ENCODE peak calls at places on chromosome 17, in six cellular contexts. One of them, this sample, is unnamed.

GRCh38 chr17:21213491-21214014 is 408 bp downstream of the TMEM11 start:
- DNase-seq in stomach: peak; percentile 47
- DNase-seq in fibroblast of lung: no peak
- DNase-seq in colonic mucosa: no peak
- DNase-seq in OCI-LY7: peak; percentile 46
- DNase-seq in esophagus squamous epithelium: no peak
- DNase-seq in this sample: no peak

GRCh38 chr17:34443832-34444469 is 80.9 kb upstream of the CCL1 start:
- DNase-seq in esophagus squamous epithelium: no peak
- DNase-seq in OCI-LY7: peak; percentile 11
- DNase-seq in stomach: no peak
- DNase-seq in colonic mucosa: no peak
- DNase-seq in fibroblast of lung: no peak
- DNase-seq in this sample: peak; percentile 14

GRCh38 chr17:17591408-17592265 is at the start of gene PEMT:
- DNase-seq in OCI-LY7: peak; percentile 98
- DNase-seq in esophagus squamous epithelium: peak; percentile 91
- DNase-seq in fibroblast of lung: peak; percentile 99
- DNase-seq in colonic mucosa: peak; percentile 93
- DNase-seq in stomach: peak; percentile 97
- DNase-seq in this sample: peak; percentile 94

GRCh38 chr17:34638526-34639260 is 59.3 kb downstream of the TMEM132E start:
- DNase-seq in stomach: no peak
- DNase-seq in colonic mucosa: no peak
- DNase-seq in fibroblast of lung: no peak
- DNase-seq in OCI-LY7: no peak
- DNase-seq in esophagus squamous epithelium: no peak
- DNase-seq in this sample: no peak

GRCh38 chr17:9859781-9860180 is 34.1 kb downstream of the GLP2R start:
- DNase-seq in colonic mucosa: no peak
- DNase-seq in esophagus squamous epithelium: no peak
- DNase-seq in fibroblast of lung: no peak
- DNase-seq in stomach: no peak
- DNase-seq in OCI-LY7: no peak
- DNase-seq in this sample: no peak

GRCh38 chr17:70552230-70552981 is 383.1 kb downstream of the KCNJ2 start:
- DNase-seq in stomach: no peak
- DNase-seq in colonic mucosa: no peak
- DNase-seq in esophagus squamous epithelium: no peak
- DNase-seq in OCI-LY7: peak; percentile 69
- DNase-seq in fibroblast of lung: peak; percentile 76
- DNase-seq in this sample: peak; percentile 18

GRCh38 chr17:78977992-78978973 is 1.4 kb downstream of the LGALS3BP start:
- DNase-seq in colonic mucosa: no peak
- DNase-seq in OCI-LY7: no peak
- DNase-seq in stomach: peak; percentile 44
- DNase-seq in esophagus squamous epithelium: no peak
- DNase-seq in fibroblast of lung: no peak
- DNase-seq in this sample: no peak

GRCh38 chr17:17732892-17733670 is 51.8 kb downstream of the RAI1 start:
- DNase-seq in fibroblast of lung: no peak
- DNase-seq in OCI-LY7: no peak
- DNase-seq in stomach: peak; percentile 57
- DNase-seq in colonic mucosa: no peak
- DNase-seq in esophagus squamous epithelium: no peak
- DNase-seq in this sample: no peak

GRCh38 chr17:15398736-15399331 is 57.4 kb upstream of the TEKT3 start:
- DNase-seq in stomach: no peak
- DNase-seq in fibroblast of lung: peak; percentile 19
- DNase-seq in colonic mucosa: no peak
- DNase-seq in OCI-LY7: no peak
- DNase-seq in esophagus squamous epithelium: no peak
- DNase-seq in this sample: no peak

GRCh38 chr17:17225901-17226300 is 11.1 kb downstream of the FLCN start:
- DNase-seq in colonic mucosa: no peak
- DNase-seq in esophagus squamous epithelium: no peak
- DNase-seq in stomach: no peak
- DNase-seq in OCI-LY7: no peak
- DNase-seq in fibroblast of lung: no peak
- DNase-seq in this sample: no peak

GRCh38 chr17:73744411-73744810 is 100.2 kb upstream of the SDK2 start:
- DNase-seq in OCI-LY7: no peak
- DNase-seq in fibroblast of lung: no peak
- DNase-seq in colonic mucosa: no peak
- DNase-seq in stomach: no peak
- DNase-seq in esophagus squamous epithelium: no peak
- DNase-seq in this sample: no peak

GRCh38 chr17:40953876-40954275 is 12.9 kb downstream of the KRT39 start:
- DNase-seq in esophagus squamous epithelium: no peak
- DNase-seq in fibroblast of lung: peak; percentile 12
- DNase-seq in colonic mucosa: no peak
- DNase-seq in stomach: no peak
- DNase-seq in OCI-LY7: no peak
- DNase-seq in this sample: peak; percentile 85

GRCh38 chr17:44097110-44097810 is 26.2 kb downstream of the HDAC5 start:
- DNase-seq in fibroblast of lung: peak; percentile 66
- DNase-seq in esophagus squamous epithelium: no peak
- DNase-seq in stomach: peak; percentile 57
- DNase-seq in colonic mucosa: no peak
- DNase-seq in OCI-LY7: no peak
- DNase-seq in this sample: no peak

GRCh38 chr17:2705888-2706795 is 5.4 kb downstream of the CLUH start:
- DNase-seq in stomach: no peak
- DNase-seq in OCI-LY7: no peak
- DNase-seq in esophagus squamous epithelium: no peak
- DNase-seq in fibroblast of lung: no peak
- DNase-seq in colonic mucosa: no peak
- DNase-seq in this sample: no peak

GRCh38 chr17:42101513-42102292 is 3.4 kb upstream of the ZNF385C start:
- DNase-seq in OCI-LY7: peak; percentile 68
- DNase-seq in fibroblast of lung: peak; percentile 60
- DNase-seq in stomach: peak; percentile 71
- DNase-seq in esophagus squamous epithelium: no peak
- DNase-seq in colonic mucosa: peak; percentile 82
- DNase-seq in this sample: peak; percentile 61

GRCh38 chr17:80847506-80848230 is 144.0 kb upstream of the CHMP6 start:
- DNase-seq in esophagus squamous epithelium: no peak
- DNase-seq in fibroblast of lung: no peak
- DNase-seq in OCI-LY7: no peak
- DNase-seq in stomach: no peak
- DNase-seq in colonic mucosa: peak; percentile 79
- DNase-seq in this sample: no peak

GRCh38 chr17:7354262-7354781 is 634 bp upstream of the TMEM95 start:
- DNase-seq in OCI-LY7: no peak
- DNase-seq in esophagus squamous epithelium: no peak
- DNase-seq in fibroblast of lung: peak; percentile 33
- DNase-seq in stomach: no peak
- DNase-seq in colonic mucosa: peak; percentile 32
- DNase-seq in this sample: peak; percentile 90

GRCh38 chr17:2949469-2950044 is 113.8 kb downstream of the OR1D5 start:
- DNase-seq in stomach: peak; percentile 82
- DNase-seq in fibroblast of lung: peak; percentile 68
- DNase-seq in OCI-LY7: no peak
- DNase-seq in esophagus squamous epithelium: no peak
- DNase-seq in colonic mucosa: peak; percentile 77
- DNase-seq in this sample: peak; percentile 77

GRCh38 chr17:58336456-58337094 is 8.0 kb upstream of the TSPOAP1 start:
- DNase-seq in OCI-LY7: peak; percentile 83
- DNase-seq in esophagus squamous epithelium: no peak
- DNase-seq in stomach: no peak
- DNase-seq in colonic mucosa: no peak
- DNase-seq in fibroblast of lung: peak; percentile 75
- DNase-seq in this sample: no peak

GRCh38 chr17:5203178-5203907 is 11.7 kb upstream of the ZNF594 start:
- DNase-seq in colonic mucosa: no peak
- DNase-seq in fibroblast of lung: no peak
- DNase-seq in esophagus squamous epithelium: no peak
- DNase-seq in stomach: no peak
- DNase-seq in OCI-LY7: no peak
- DNase-seq in this sample: no peak

GRCh38 chr17:81566461-81567126 is 14.4 kb upstream of the FAAP100 start:
- DNase-seq in fibroblast of lung: peak; percentile 89
- DNase-seq in OCI-LY7: no peak
- DNase-seq in esophagus squamous epithelium: no peak
- DNase-seq in stomach: peak; percentile 84
- DNase-seq in colonic mucosa: peak; percentile 84
- DNase-seq in this sample: peak; percentile 81

GRCh38 chr17:22203208-22203715 is 510.9 kb downstream of the KCNJ18 start:
- DNase-seq in fibroblast of lung: no peak
- DNase-seq in esophagus squamous epithelium: no peak
- DNase-seq in OCI-LY7: no peak
- DNase-seq in stomach: no peak
- DNase-seq in colonic mucosa: no peak
- DNase-seq in this sample: no peak

GRCh38 chr17:54257440-54257839 is 434.7 kb downstream of the KIF2B start:
- DNase-seq in colonic mucosa: no peak
- DNase-seq in fibroblast of lung: no peak
- DNase-seq in OCI-LY7: no peak
- DNase-seq in stomach: no peak
- DNase-seq in esophagus squamous epithelium: no peak
- DNase-seq in this sample: no peak

GRCh38 chr17:57213180-57213825 is 43.0 kb upstream of the MSI2 start:
- DNase-seq in OCI-LY7: no peak
- DNase-seq in colonic mucosa: no peak
- DNase-seq in fibroblast of lung: no peak
- DNase-seq in esophagus squamous epithelium: no peak
- DNase-seq in stomach: no peak
- DNase-seq in this sample: peak; percentile 20

GRCh38 chr17:14202388-14203166 is 34.1 kb downstream of the CDRT15 start:
- DNase-seq in colonic mucosa: no peak
- DNase-seq in stomach: no peak
- DNase-seq in OCI-LY7: no peak
- DNase-seq in esophagus squamous epithelium: no peak
- DNase-seq in fibroblast of lung: no peak
- DNase-seq in this sample: no peak

GRCh38 chr17:68501074-68501473 is 11.2 kb upstream of the PRKAR1A start:
- DNase-seq in OCI-LY7: no peak
- DNase-seq in colonic mucosa: no peak
- DNase-seq in stomach: no peak
- DNase-seq in esophagus squamous epithelium: no peak
- DNase-seq in fibroblast of lung: no peak
- DNase-seq in this sample: no peak

GRCh38 chr17:80751460-80752368 is 207.1 kb downstream of the RPTOR start:
- DNase-seq in esophagus squamous epithelium: no peak
- DNase-seq in OCI-LY7: no peak
- DNase-seq in colonic mucosa: peak; percentile 38
- DNase-seq in stomach: no peak
- DNase-seq in fibroblast of lung: peak; percentile 49
- DNase-seq in this sample: no peak

GRCh38 chr17:4152471-4152870 is 9.5 kb downstream of the CYB5D2 start:
- DNase-seq in colonic mucosa: no peak
- DNase-seq in OCI-LY7: no peak
- DNase-seq in fibroblast of lung: no peak
- DNase-seq in stomach: no peak
- DNase-seq in esophagus squamous epithelium: no peak
- DNase-seq in this sample: peak; percentile 17

GRCh38 chr17:17696871-17697633 is 15.8 kb downstream of the RAI1 start:
- DNase-seq in OCI-LY7: no peak
- DNase-seq in esophagus squamous epithelium: no peak
- DNase-seq in stomach: peak; percentile 54
- DNase-seq in fibroblast of lung: no peak
- DNase-seq in colonic mucosa: peak; percentile 67
- DNase-seq in this sample: no peak

GRCh38 chr17:55889271-55889670 is 138.4 kb downstream of the PCTP start:
- DNase-seq in OCI-LY7: no peak
- DNase-seq in stomach: no peak
- DNase-seq in fibroblast of lung: no peak
- DNase-seq in colonic mucosa: no peak
- DNase-seq in esophagus squamous epithelium: no peak
- DNase-seq in this sample: no peak

GRCh38 chr17:79993390-79994221 is 42.1 kb downstream of the TBC1D16 start:
- DNase-seq in stomach: peak; percentile 80
- DNase-seq in fibroblast of lung: peak; percentile 98
- DNase-seq in OCI-LY7: peak; percentile 54
- DNase-seq in esophagus squamous epithelium: no peak
- DNase-seq in colonic mucosa: peak; percentile 78
- DNase-seq in this sample: peak; percentile 88

DNA sequence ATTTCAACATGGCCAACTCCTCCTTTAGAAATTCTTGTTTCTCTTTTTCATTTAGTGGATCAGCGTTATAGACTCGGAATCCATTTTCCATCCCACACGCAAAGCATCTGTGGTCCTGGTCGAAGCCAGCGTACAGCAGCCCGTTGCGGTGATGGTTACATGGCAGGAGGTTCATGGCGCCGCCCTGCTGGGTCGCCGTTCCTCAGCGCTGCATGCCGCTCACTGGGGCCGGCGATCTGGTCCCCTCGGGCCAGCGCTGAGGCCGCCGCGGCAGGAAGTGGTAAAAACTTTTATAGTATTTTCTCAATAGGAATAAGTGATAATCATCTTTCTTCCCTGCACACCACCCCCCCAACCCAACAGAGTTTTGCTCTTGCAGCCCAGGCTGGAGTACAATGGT is 29.9 kb upstream of the RHOT1 start:
- DNase-seq in colonic mucosa: no peak
- DNase-seq in esophagus squamous epithelium: no peak
- DNase-seq in OCI-LY7: no peak
- DNase-seq in stomach: no peak
- DNase-seq in fibroblast of lung: no peak
- DNase-seq in this sample: no peak
- TF ChIP-seq CTCF in colonic mucosa: no peak
- TF ChIP-seq CTCF in esophagus squamous epithelium: no peak
- TF ChIP-seq CTCF in OCI-LY7: peak; percentile 44
- TF ChIP-seq CTCF in stomach: no peak
- TF ChIP-seq CTCF in fibroblast of lung: no peak
- TF ChIP-seq CTCF in this sample: no peak

GRCh38 chr17:82592289-82592683 is 56.0 kb downstream of the WDR45B start:
- DNase-seq in OCI-LY7: no peak
- DNase-seq in stomach: peak; percentile 57
- DNase-seq in colonic mucosa: peak; percentile 44
- DNase-seq in esophagus squamous epithelium: no peak
- DNase-seq in fibroblast of lung: peak; percentile 6
- DNase-seq in this sample: no peak
- H3K27ac ChIP-seq in OCI-LY7: peak overlapping the region; percentile 74
- H3K27ac ChIP-seq in stomach: peak overlapping the region; percentile 98
- H3K27ac ChIP-seq in colonic mucosa: peak overlapping the region; percentile 86
- H3K27ac ChIP-seq in esophagus squamous epithelium: peak overlapping the region; percentile 89
- H3K27ac ChIP-seq in fibroblast of lung: peak overlapping the region; percentile 6
- H3K27ac ChIP-seq in this sample: peak overlapping the region; percentile 97

DNA sequence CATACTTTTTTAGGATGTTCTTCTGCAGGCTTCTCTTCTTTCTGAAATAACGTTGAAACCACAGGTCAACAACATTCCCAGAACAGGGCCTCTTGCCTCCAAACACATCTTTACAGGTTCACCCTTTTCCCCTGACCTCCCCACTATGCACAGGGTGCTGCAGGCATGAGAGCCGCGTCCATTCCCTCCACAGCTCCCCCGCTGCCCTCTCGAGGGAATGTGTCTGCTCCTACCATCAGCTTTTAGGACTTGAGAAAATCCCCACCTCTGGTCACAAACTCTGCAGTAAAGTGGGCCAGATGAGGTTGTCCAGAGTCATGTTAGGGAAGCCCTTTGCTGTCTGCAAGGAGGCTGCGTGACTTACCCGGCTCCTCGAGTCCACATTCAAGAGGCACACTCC is 30.5 kb downstream of the DUSP14 start:
- DNase-seq in colonic mucosa: no peak
- DNase-seq in esophagus squamous epithelium: no peak
- DNase-seq in fibroblast of lung: no peak
- DNase-seq in stomach: no peak
- DNase-seq in OCI-LY7: no peak
- DNase-seq in this sample: no peak
- TF ChIP-seq CTCF in colonic mucosa: no peak
- TF ChIP-seq CTCF in esophagus squamous epithelium: no peak
- TF ChIP-seq CTCF in fibroblast of lung: no peak
- TF ChIP-seq CTCF in stomach: no peak
- TF ChIP-seq CTCF in OCI-LY7: no peak
- TF ChIP-seq CTCF in this sample: no peak

GRCh38 chr17:61806081-61806828 is 57.1 kb downstream of the BRIP1 start:
- DNase-seq in OCI-LY7: no peak
- DNase-seq in stomach: no peak
- DNase-seq in colonic mucosa: no peak
- DNase-seq in fibroblast of lung: no peak
- DNase-seq in esophagus squamous epithelium: no peak
- DNase-seq in this sample: no peak
- H3K27ac ChIP-seq in OCI-LY7: no peak overlapping the region
- H3K27ac ChIP-seq in stomach: no peak overlapping the region
- H3K27ac ChIP-seq in colonic mucosa: no peak overlapping the region
- H3K27ac ChIP-seq in fibroblast of lung: peak overlapping the region; percentile 8
- H3K27ac ChIP-seq in esophagus squamous epithelium: no peak overlapping the region
- H3K27ac ChIP-seq in this sample: no peak overlapping the region

This sample was measured in RWPE1.